ENCODE peak calls at places on chromosomes 6 and 20, in eight cellular contexts. One of them, this sample, is unnamed.

GRCh38 chr20:57941572-57942381 is 232.0 kb upstream of the PMEPA1 start:
- DNase-seq in EL: no peak
- DNase-seq in NCI-H345: no peak
- DNase-seq in Panc1: no peak
- DNase-seq in activated gamma-delta T cell treated with anti-CD3 and anti-CD28 coated beads, Interleukin-2, amount 50 U/mL, for 16 hours: no peak
- DNase-seq in iPS DF 19.7: no peak
- DNase-seq in midbrain: no peak
- DNase-seq in activated CD8-positive, alpha-beta memory T cell treated with anti-CD3 and anti-CD28 coated beads for 1 hour: no peak
- DNase-seq in this sample: peak; percentile 81

GRCh38 chr6:41596096-41596685 is 42.1 kb upstream of the MDFI start:
- DNase-seq in activated gamma-delta T cell treated with anti-CD3 and anti-CD28 coated beads, Interleukin-2, amount 50 U/mL, for 16 hours: no peak
- DNase-seq in iPS DF 19.7: no peak
- DNase-seq in activated CD8-positive, alpha-beta memory T cell treated with anti-CD3 and anti-CD28 coated beads for 1 hour: no peak
- DNase-seq in EL: no peak
- DNase-seq in Panc1: no peak
- DNase-seq in midbrain: no peak
- DNase-seq in NCI-H345: no peak
- DNase-seq in this sample: no peak

GRCh38 chr6:77458421-77458820 is 4.9 kb downstream of the HTR1B start:
- DNase-seq in EL: no peak
- DNase-seq in activated gamma-delta T cell treated with anti-CD3 and anti-CD28 coated beads, Interleukin-2, amount 50 U/mL, for 16 hours: no peak
- DNase-seq in Panc1: no peak
- DNase-seq in iPS DF 19.7: no peak
- DNase-seq in activated CD8-positive, alpha-beta memory T cell treated with anti-CD3 and anti-CD28 coated beads for 1 hour: no peak
- DNase-seq in midbrain: no peak
- DNase-seq in NCI-H345: no peak
- DNase-seq in this sample: no peak

GRCh38 chr6:142474446-142475289 is 172.9 kb downstream of the ADGRG6 start:
- DNase-seq in EL: peak; percentile 77
- DNase-seq in iPS DF 19.7: peak; percentile 48
- DNase-seq in activated CD8-positive, alpha-beta memory T cell treated with anti-CD3 and anti-CD28 coated beads for 1 hour: no peak
- DNase-seq in activated gamma-delta T cell treated with anti-CD3 and anti-CD28 coated beads, Interleukin-2, amount 50 U/mL, for 16 hours: no peak
- DNase-seq in Panc1: peak; percentile 54
- DNase-seq in NCI-H345: peak; percentile 49
- DNase-seq in midbrain: peak; percentile 27
- DNase-seq in this sample: peak; percentile 49

GRCh38 chr20:8829232-8829631 is 239.7 kb upstream of the PLCB4 start:
- DNase-seq in activated gamma-delta T cell treated with anti-CD3 and anti-CD28 coated beads, Interleukin-2, amount 50 U/mL, for 16 hours: no peak
- DNase-seq in NCI-H345: no peak
- DNase-seq in Panc1: no peak
- DNase-seq in iPS DF 19.7: no peak
- DNase-seq in activated CD8-positive, alpha-beta memory T cell treated with anti-CD3 and anti-CD28 coated beads for 1 hour: no peak
- DNase-seq in midbrain: no peak
- DNase-seq in EL: no peak
- DNase-seq in this sample: no peak

GRCh38 chr6:159092631-159093030 is 47.8 kb upstream of the TAGAP start:
- DNase-seq in midbrain: no peak
- DNase-seq in iPS DF 19.7: no peak
- DNase-seq in EL: no peak
- DNase-seq in NCI-H345: no peak
- DNase-seq in activated gamma-delta T cell treated with anti-CD3 and anti-CD28 coated beads, Interleukin-2, amount 50 U/mL, for 16 hours: no peak
- DNase-seq in activated CD8-positive, alpha-beta memory T cell treated with anti-CD3 and anti-CD28 coated beads for 1 hour: no peak
- DNase-seq in Panc1: no peak
- DNase-seq in this sample: no peak

GRCh38 chr6:149563203-149563927 is 2.8 kb upstream of the GINM1 start:
- DNase-seq in NCI-H345: no peak
- DNase-seq in activated gamma-delta T cell treated with anti-CD3 and anti-CD28 coated beads, Interleukin-2, amount 50 U/mL, for 16 hours: no peak
- DNase-seq in midbrain: no peak
- DNase-seq in Panc1: no peak
- DNase-seq in iPS DF 19.7: no peak
- DNase-seq in activated CD8-positive, alpha-beta memory T cell treated with anti-CD3 and anti-CD28 coated beads for 1 hour: no peak
- DNase-seq in EL: peak; percentile 86
- DNase-seq in this sample: no peak

GRCh38 chr6:50116390-50116789 is 66.7 kb upstream of the DEFB112 start:
- DNase-seq in NCI-H345: peak; percentile 86
- DNase-seq in activated CD8-positive, alpha-beta memory T cell treated with anti-CD3 and anti-CD28 coated beads for 1 hour: no peak
- DNase-seq in midbrain: no peak
- DNase-seq in Panc1: no peak
- DNase-seq in EL: no peak
- DNase-seq in activated gamma-delta T cell treated with anti-CD3 and anti-CD28 coated beads, Interleukin-2, amount 50 U/mL, for 16 hours: no peak
- DNase-seq in iPS DF 19.7: no peak
- DNase-seq in this sample: peak; percentile 65

GRCh38 chr20:46188866-46189265 is 70.8 kb downstream of the CD40 start:
- DNase-seq in activated gamma-delta T cell treated with anti-CD3 and anti-CD28 coated beads, Interleukin-2, amount 50 U/mL, for 16 hours: no peak
- DNase-seq in iPS DF 19.7: no peak
- DNase-seq in activated CD8-positive, alpha-beta memory T cell treated with anti-CD3 and anti-CD28 coated beads for 1 hour: no peak
- DNase-seq in EL: no peak
- DNase-seq in midbrain: no peak
- DNase-seq in NCI-H345: peak; percentile 70
- DNase-seq in Panc1: no peak
- DNase-seq in this sample: peak; percentile 66

GRCh38 chr20:1473821-1474220 is 7.2 kb upstream of the NSFL1C start:
- DNase-seq in Panc1: no peak
- DNase-seq in iPS DF 19.7: no peak
- DNase-seq in activated gamma-delta T cell treated with anti-CD3 and anti-CD28 coated beads, Interleukin-2, amount 50 U/mL, for 16 hours: no peak
- DNase-seq in midbrain: no peak
- DNase-seq in NCI-H345: no peak
- DNase-seq in EL: no peak
- DNase-seq in activated CD8-positive, alpha-beta memory T cell treated with anti-CD3 and anti-CD28 coated beads for 1 hour: no peak
- DNase-seq in this sample: no peak

GRCh38 chr6:168128631-168129291 is 49.7 kb upstream of the FRMD1 start:
- DNase-seq in Panc1: no peak
- DNase-seq in iPS DF 19.7: no peak
- DNase-seq in activated CD8-positive, alpha-beta memory T cell treated with anti-CD3 and anti-CD28 coated beads for 1 hour: no peak
- DNase-seq in midbrain: no peak
- DNase-seq in activated gamma-delta T cell treated with anti-CD3 and anti-CD28 coated beads, Interleukin-2, amount 50 U/mL, for 16 hours: no peak
- DNase-seq in EL: no peak
- DNase-seq in NCI-H345: no peak
- DNase-seq in this sample: no peak

GRCh38 chr6:44245912-44246662 is 814 bp upstream of the HSP90AB1 start:
- DNase-seq in iPS DF 19.7: no peak
- DNase-seq in activated CD8-positive, alpha-beta memory T cell treated with anti-CD3 and anti-CD28 coated beads for 1 hour: peak; percentile 75
- DNase-seq in Panc1: no peak
- DNase-seq in midbrain: peak; percentile 81
- DNase-seq in activated gamma-delta T cell treated with anti-CD3 and anti-CD28 coated beads, Interleukin-2, amount 50 U/mL, for 16 hours: peak; percentile 70
- DNase-seq in EL: peak; percentile 84
- DNase-seq in NCI-H345: peak; percentile 92
- DNase-seq in this sample: peak; percentile 89

GRCh38 chr20:10634190-10634589 is 39.6 kb downstream of the JAG1 start:
- DNase-seq in midbrain: no peak
- DNase-seq in NCI-H345: no peak
- DNase-seq in iPS DF 19.7: no peak
- DNase-seq in activated gamma-delta T cell treated with anti-CD3 and anti-CD28 coated beads, Interleukin-2, amount 50 U/mL, for 16 hours: no peak
- DNase-seq in Panc1: no peak
- DNase-seq in activated CD8-positive, alpha-beta memory T cell treated with anti-CD3 and anti-CD28 coated beads for 1 hour: no peak
- DNase-seq in EL: no peak
- DNase-seq in this sample: no peak

GRCh38 chr6:72464791-72465691 is 156.8 kb upstream of the KCNQ5 start:
- DNase-seq in Panc1: peak; percentile 54
- DNase-seq in iPS DF 19.7: no peak
- DNase-seq in NCI-H345: no peak
- DNase-seq in activated CD8-positive, alpha-beta memory T cell treated with anti-CD3 and anti-CD28 coated beads for 1 hour: no peak
- DNase-seq in EL: peak; percentile 84
- DNase-seq in midbrain: no peak
- DNase-seq in activated gamma-delta T cell treated with anti-CD3 and anti-CD28 coated beads, Interleukin-2, amount 50 U/mL, for 16 hours: no peak
- DNase-seq in this sample: no peak

GRCh38 chr20:23097636-23098580 is 11.8 kb upstream of the CD93 start:
- DNase-seq in iPS DF 19.7: no peak
- DNase-seq in NCI-H345: no peak
- DNase-seq in EL: no peak
- DNase-seq in activated gamma-delta T cell treated with anti-CD3 and anti-CD28 coated beads, Interleukin-2, amount 50 U/mL, for 16 hours: no peak
- DNase-seq in midbrain: no peak
- DNase-seq in activated CD8-positive, alpha-beta memory T cell treated with anti-CD3 and anti-CD28 coated beads for 1 hour: no peak
- DNase-seq in Panc1: no peak
- DNase-seq in this sample: no peak

GRCh38 chr20:51526754-51527153 is 15.8 kb downstream of the NFATC2 start:
- DNase-seq in NCI-H345: peak; percentile 18
- DNase-seq in iPS DF 19.7: no peak
- DNase-seq in activated gamma-delta T cell treated with anti-CD3 and anti-CD28 coated beads, Interleukin-2, amount 50 U/mL, for 16 hours: no peak
- DNase-seq in EL: no peak
- DNase-seq in Panc1: no peak
- DNase-seq in activated CD8-positive, alpha-beta memory T cell treated with anti-CD3 and anti-CD28 coated beads for 1 hour: no peak
- DNase-seq in midbrain: no peak
- DNase-seq in this sample: no peak

GRCh38 chr20:31788578-31788977 is 30.6 kb upstream of the MYLK2 start:
- DNase-seq in activated CD8-positive, alpha-beta memory T cell treated with anti-CD3 and anti-CD28 coated beads for 1 hour: no peak
- DNase-seq in EL: peak; percentile 72
- DNase-seq in Panc1: no peak
- DNase-seq in midbrain: no peak
- DNase-seq in NCI-H345: no peak
- DNase-seq in iPS DF 19.7: no peak
- DNase-seq in activated gamma-delta T cell treated with anti-CD3 and anti-CD28 coated beads, Interleukin-2, amount 50 U/mL, for 16 hours: no peak
- DNase-seq in this sample: no peak

GRCh38 chr6:9523462-9523861 is 891.4 kb downstream of the TFAP2A start:
- DNase-seq in activated gamma-delta T cell treated with anti-CD3 and anti-CD28 coated beads, Interleukin-2, amount 50 U/mL, for 16 hours: no peak
- DNase-seq in EL: peak; percentile 92
- DNase-seq in activated CD8-positive, alpha-beta memory T cell treated with anti-CD3 and anti-CD28 coated beads for 1 hour: no peak
- DNase-seq in iPS DF 19.7: no peak
- DNase-seq in midbrain: no peak
- DNase-seq in Panc1: no peak
- DNase-seq in NCI-H345: no peak
- DNase-seq in this sample: no peak

GRCh38 chr6:71368284-71368683 is 79.7 kb downstream of the OGFRL1 start:
- DNase-seq in iPS DF 19.7: no peak
- DNase-seq in activated gamma-delta T cell treated with anti-CD3 and anti-CD28 coated beads, Interleukin-2, amount 50 U/mL, for 16 hours: no peak
- DNase-seq in NCI-H345: no peak
- DNase-seq in midbrain: no peak
- DNase-seq in activated CD8-positive, alpha-beta memory T cell treated with anti-CD3 and anti-CD28 coated beads for 1 hour: no peak
- DNase-seq in EL: no peak
- DNase-seq in Panc1: no peak
- DNase-seq in this sample: no peak

GRCh38 chr20:30484749-30485070 is 772.8 kb upstream of the DEFB115 start:
- DNase-seq in EL: no peak
- DNase-seq in activated gamma-delta T cell treated with anti-CD3 and anti-CD28 coated beads, Interleukin-2, amount 50 U/mL, for 16 hours: no peak
- DNase-seq in Panc1: no peak
- DNase-seq in activated CD8-positive, alpha-beta memory T cell treated with anti-CD3 and anti-CD28 coated beads for 1 hour: no peak
- DNase-seq in iPS DF 19.7: no peak
- DNase-seq in NCI-H345: no peak
- DNase-seq in midbrain: no peak
- DNase-seq in this sample: no peak

GRCh38 chr6:11328613-11329247 is 96.3 kb upstream of the NEDD9 start:
- DNase-seq in iPS DF 19.7: no peak
- DNase-seq in activated gamma-delta T cell treated with anti-CD3 and anti-CD28 coated beads, Interleukin-2, amount 50 U/mL, for 16 hours: no peak
- DNase-seq in activated CD8-positive, alpha-beta memory T cell treated with anti-CD3 and anti-CD28 coated beads for 1 hour: no peak
- DNase-seq in Panc1: no peak
- DNase-seq in midbrain: no peak
- DNase-seq in NCI-H345: no peak
- DNase-seq in EL: peak; percentile 88
- DNase-seq in this sample: no peak

GRCh38 chr6:151087861-151088598 is 151.7 kb upstream of the AKAP12 start:
- DNase-seq in activated CD8-positive, alpha-beta memory T cell treated with anti-CD3 and anti-CD28 coated beads for 1 hour: no peak
- DNase-seq in Panc1: no peak
- DNase-seq in iPS DF 19.7: no peak
- DNase-seq in activated gamma-delta T cell treated with anti-CD3 and anti-CD28 coated beads, Interleukin-2, amount 50 U/mL, for 16 hours: no peak
- DNase-seq in midbrain: no peak
- DNase-seq in EL: peak; percentile 39
- DNase-seq in NCI-H345: no peak
- DNase-seq in this sample: no peak

GRCh38 chr6:36268478-36269248 is 1.2 kb upstream of the PNPLA1 start:
- DNase-seq in iPS DF 19.7: no peak
- DNase-seq in EL: no peak
- DNase-seq in midbrain: no peak
- DNase-seq in activated gamma-delta T cell treated with anti-CD3 and anti-CD28 coated beads, Interleukin-2, amount 50 U/mL, for 16 hours: no peak
- DNase-seq in NCI-H345: no peak
- DNase-seq in activated CD8-positive, alpha-beta memory T cell treated with anti-CD3 and anti-CD28 coated beads for 1 hour: no peak
- DNase-seq in Panc1: no peak
- DNase-seq in this sample: no peak

GRCh38 chr20:24497851-24498250 is 28.4 kb downstream of the SYNDIG1 start:
- DNase-seq in Panc1: no peak
- DNase-seq in activated gamma-delta T cell treated with anti-CD3 and anti-CD28 coated beads, Interleukin-2, amount 50 U/mL, for 16 hours: no peak
- DNase-seq in iPS DF 19.7: no peak
- DNase-seq in activated CD8-positive, alpha-beta memory T cell treated with anti-CD3 and anti-CD28 coated beads for 1 hour: no peak
- DNase-seq in NCI-H345: peak; percentile 95
- DNase-seq in EL: no peak
- DNase-seq in midbrain: no peak
- DNase-seq in this sample: peak; percentile 49

GRCh38 chr20:47063407-47063806 is 168.8 kb downstream of the EYA2 start:
- DNase-seq in midbrain: no peak
- DNase-seq in activated gamma-delta T cell treated with anti-CD3 and anti-CD28 coated beads, Interleukin-2, amount 50 U/mL, for 16 hours: no peak
- DNase-seq in NCI-H345: no peak
- DNase-seq in EL: no peak
- DNase-seq in Panc1: no peak
- DNase-seq in iPS DF 19.7: no peak
- DNase-seq in activated CD8-positive, alpha-beta memory T cell treated with anti-CD3 and anti-CD28 coated beads for 1 hour: no peak
- DNase-seq in this sample: no peak

GRCh38 chr6:31407699-31408098 is 4.3 kb downstream of the MICA start:
- DNase-seq in activated gamma-delta T cell treated with anti-CD3 and anti-CD28 coated beads, Interleukin-2, amount 50 U/mL, for 16 hours: no peak
- DNase-seq in Panc1: no peak
- DNase-seq in activated CD8-positive, alpha-beta memory T cell treated with anti-CD3 and anti-CD28 coated beads for 1 hour: no peak
- DNase-seq in midbrain: no peak
- DNase-seq in NCI-H345: no peak
- DNase-seq in iPS DF 19.7: no peak
- DNase-seq in EL: peak; percentile 73
- DNase-seq in this sample: no peak